ENCODE peak calls at places on chromosomes 12 and 14, in ten cellular contexts. One of them, this sample, is unnamed.

GRCh38 chr12:56469007-56469930 is 891 bp downstream of the SPRYD4 start:
- DNase-seq in nephron progenitor cell: no peak
- DNase-seq in HFFc6: no peak
- DNase-seq in IMR-90: no peak
- DNase-seq in pulmonary artery endothelial cell: no peak
- DNase-seq in pancreas: peak; percentile 55
- DNase-seq in COR-L47: no peak
- DNase-seq in LoVo: peak; percentile 34
- DNase-seq in CD8-positive, alpha-beta T cell: no peak
- DNase-seq in KBM-7: no peak
- DNase-seq in this sample: peak; percentile 54

GRCh38 chr14:49306152-49306751 is 279.9 kb downstream of the RPS29 start:
- DNase-seq in nephron progenitor cell: no peak
- DNase-seq in HFFc6: peak; percentile 17
- DNase-seq in IMR-90: peak; percentile 7
- DNase-seq in pulmonary artery endothelial cell: no peak
- DNase-seq in pancreas: no peak
- DNase-seq in COR-L47: peak; percentile 2
- DNase-seq in LoVo: peak; percentile 18
- DNase-seq in CD8-positive, alpha-beta T cell: no peak
- DNase-seq in KBM-7: peak; percentile 43
- DNase-seq in this sample: no peak

GRCh38 chr14:101823511-101824120 is 62.1 kb downstream of the PPP2R5C start:
- DNase-seq in nephron progenitor cell: no peak
- DNase-seq in HFFc6: no peak
- DNase-seq in IMR-90: no peak
- DNase-seq in pulmonary artery endothelial cell: no peak
- DNase-seq in pancreas: no peak
- DNase-seq in COR-L47: no peak
- DNase-seq in LoVo: no peak
- DNase-seq in CD8-positive, alpha-beta T cell: peak; percentile 78
- DNase-seq in KBM-7: no peak
- DNase-seq in this sample: no peak

GRCh38 chr12:72989458-72989947 is 717.3 kb downstream of the TRHDE start:
- DNase-seq in nephron progenitor cell: no peak
- DNase-seq in HFFc6: no peak
- DNase-seq in IMR-90: no peak
- DNase-seq in pulmonary artery endothelial cell: no peak
- DNase-seq in pancreas: no peak
- DNase-seq in COR-L47: no peak
- DNase-seq in LoVo: no peak
- DNase-seq in CD8-positive, alpha-beta T cell: no peak
- DNase-seq in KBM-7: no peak
- DNase-seq in this sample: no peak

GRCh38 chr12:132346496-132347470 is 17.4 kb upstream of the GALNT9 start:
- DNase-seq in nephron progenitor cell: no peak
- DNase-seq in HFFc6: no peak
- DNase-seq in IMR-90: no peak
- DNase-seq in pulmonary artery endothelial cell: no peak
- DNase-seq in pancreas: no peak
- DNase-seq in COR-L47: no peak
- DNase-seq in LoVo: no peak
- DNase-seq in CD8-positive, alpha-beta T cell: no peak
- DNase-seq in KBM-7: no peak
- DNase-seq in this sample: no peak

GRCh38 chr12:120749256-120749655 is 23.6 kb downstream of the ACADS start:
- DNase-seq in nephron progenitor cell: no peak
- DNase-seq in HFFc6: no peak
- DNase-seq in IMR-90: no peak
- DNase-seq in pulmonary artery endothelial cell: no peak
- DNase-seq in pancreas: no peak
- DNase-seq in COR-L47: no peak
- DNase-seq in LoVo: no peak
- DNase-seq in CD8-positive, alpha-beta T cell: no peak
- DNase-seq in KBM-7: no peak
- DNase-seq in this sample: no peak

GRCh38 chr14:64762044-64763034 is 58.1 kb downstream of the PLEKHG3 start:
- DNase-seq in nephron progenitor cell: peak; percentile 43
- DNase-seq in HFFc6: peak; percentile 68
- DNase-seq in IMR-90: peak; percentile 96
- DNase-seq in pulmonary artery endothelial cell: peak; percentile 56
- DNase-seq in pancreas: peak; percentile 87
- DNase-seq in COR-L47: peak; percentile 96
- DNase-seq in LoVo: peak; percentile 88
- DNase-seq in CD8-positive, alpha-beta T cell: no peak
- DNase-seq in KBM-7: peak; percentile 65
- DNase-seq in this sample: peak; percentile 83

GRCh38 chr12:19550626-19551025 is 111.3 kb downstream of the AEBP2 start:
- DNase-seq in nephron progenitor cell: no peak
- DNase-seq in HFFc6: no peak
- DNase-seq in IMR-90: no peak
- DNase-seq in pulmonary artery endothelial cell: no peak
- DNase-seq in pancreas: no peak
- DNase-seq in COR-L47: no peak
- DNase-seq in LoVo: no peak
- DNase-seq in CD8-positive, alpha-beta T cell: no peak
- DNase-seq in KBM-7: no peak
- DNase-seq in this sample: no peak

GRCh38 chr14:54781936-54782802 is 120.5 kb downstream of the GCH1 start:
- DNase-seq in nephron progenitor cell: no peak
- DNase-seq in HFFc6: no peak
- DNase-seq in IMR-90: no peak
- DNase-seq in pulmonary artery endothelial cell: no peak
- DNase-seq in pancreas: no peak
- DNase-seq in COR-L47: no peak
- DNase-seq in LoVo: no peak
- DNase-seq in CD8-positive, alpha-beta T cell: no peak
- DNase-seq in KBM-7: no peak
- DNase-seq in this sample: peak; percentile 22

GRCh38 chr12:54526800-54527630 is 22.4 kb upstream of the PDE1B start:
- DNase-seq in nephron progenitor cell: peak; percentile 81
- DNase-seq in HFFc6: peak; percentile 17
- DNase-seq in IMR-90: peak; percentile 5
- DNase-seq in pulmonary artery endothelial cell: no peak
- DNase-seq in pancreas: no peak
- DNase-seq in COR-L47: no peak
- DNase-seq in LoVo: no peak
- DNase-seq in CD8-positive, alpha-beta T cell: no peak
- DNase-seq in KBM-7: peak; percentile 73
- DNase-seq in this sample: peak; percentile 86

GRCh38 chr12:82329508-82329907 is 28.7 kb downstream of the CCDC59 start:
- DNase-seq in nephron progenitor cell: no peak
- DNase-seq in HFFc6: no peak
- DNase-seq in IMR-90: no peak
- DNase-seq in pulmonary artery endothelial cell: no peak
- DNase-seq in pancreas: no peak
- DNase-seq in COR-L47: peak; percentile 99
- DNase-seq in LoVo: no peak
- DNase-seq in CD8-positive, alpha-beta T cell: no peak
- DNase-seq in KBM-7: no peak
- DNase-seq in this sample: no peak

GRCh38 chr14:101819251-101819990 is 57.9 kb downstream of the PPP2R5C start:
- DNase-seq in nephron progenitor cell: no peak
- DNase-seq in HFFc6: no peak
- DNase-seq in IMR-90: no peak
- DNase-seq in pulmonary artery endothelial cell: no peak
- DNase-seq in pancreas: no peak
- DNase-seq in COR-L47: no peak
- DNase-seq in LoVo: no peak
- DNase-seq in CD8-positive, alpha-beta T cell: peak; percentile 85
- DNase-seq in KBM-7: no peak
- DNase-seq in this sample: no peak

GRCh38 chr12:131865196-131865875 is 29.1 kb upstream of the ULK1 start:
- DNase-seq in nephron progenitor cell: no peak
- DNase-seq in HFFc6: no peak
- DNase-seq in IMR-90: peak; percentile 30
- DNase-seq in pulmonary artery endothelial cell: no peak
- DNase-seq in pancreas: no peak
- DNase-seq in COR-L47: no peak
- DNase-seq in LoVo: peak; percentile 73
- DNase-seq in CD8-positive, alpha-beta T cell: no peak
- DNase-seq in KBM-7: no peak
- DNase-seq in this sample: peak; percentile 76

GRCh38 chr14:71541973-71542730 is 390.1 kb upstream of the RGS6 start:
- DNase-seq in nephron progenitor cell: no peak
- DNase-seq in HFFc6: no peak
- DNase-seq in IMR-90: no peak
- DNase-seq in pulmonary artery endothelial cell: no peak
- DNase-seq in pancreas: no peak
- DNase-seq in COR-L47: no peak
- DNase-seq in LoVo: no peak
- DNase-seq in CD8-positive, alpha-beta T cell: no peak
- DNase-seq in KBM-7: no peak
- DNase-seq in this sample: no peak

GRCh38 chr14:23302290-23303225 is at the start of gene PPP1R3E:
- DNase-seq in nephron progenitor cell: peak; percentile 78
- DNase-seq in HFFc6: no peak
- DNase-seq in IMR-90: peak; percentile 41
- DNase-seq in pulmonary artery endothelial cell: no peak
- DNase-seq in pancreas: peak; percentile 72
- DNase-seq in COR-L47: peak; percentile 77
- DNase-seq in LoVo: peak; percentile 61
- DNase-seq in CD8-positive, alpha-beta T cell: peak; percentile 90
- DNase-seq in KBM-7: peak; percentile 64
- DNase-seq in this sample: peak; percentile 88

GRCh38 chr12:5260086-5260485 is 171.8 kb upstream of the NTF3 start:
- DNase-seq in nephron progenitor cell: no peak
- DNase-seq in HFFc6: no peak
- DNase-seq in IMR-90: no peak
- DNase-seq in pulmonary artery endothelial cell: no peak
- DNase-seq in pancreas: no peak
- DNase-seq in COR-L47: no peak
- DNase-seq in LoVo: no peak
- DNase-seq in CD8-positive, alpha-beta T cell: no peak
- DNase-seq in KBM-7: no peak
- DNase-seq in this sample: peak; percentile 20

GRCh38 chr12:67710582-67710981 is 62.0 kb downstream of the DYRK2 start:
- DNase-seq in nephron progenitor cell: no peak
- DNase-seq in HFFc6: peak; percentile 44
- DNase-seq in IMR-90: peak; percentile 62
- DNase-seq in pulmonary artery endothelial cell: no peak
- DNase-seq in pancreas: peak; percentile 73
- DNase-seq in COR-L47: no peak
- DNase-seq in LoVo: peak; percentile 98
- DNase-seq in CD8-positive, alpha-beta T cell: no peak
- DNase-seq in KBM-7: peak; percentile 38
- DNase-seq in this sample: peak; percentile 59

GRCh38 chr12:6998708-6999451 is 19.4 kb downstream of the LPCAT3 start:
- DNase-seq in nephron progenitor cell: no peak
- DNase-seq in HFFc6: no peak
- DNase-seq in IMR-90: no peak
- DNase-seq in pulmonary artery endothelial cell: no peak
- DNase-seq in pancreas: peak; percentile 55
- DNase-seq in COR-L47: no peak
- DNase-seq in LoVo: peak; percentile 39
- DNase-seq in CD8-positive, alpha-beta T cell: no peak
- DNase-seq in KBM-7: no peak
- DNase-seq in this sample: no peak

GRCh38 chr12:116459501-116459900 is 99.7 kb upstream of the MAP1LC3B2 start:
- DNase-seq in nephron progenitor cell: no peak
- DNase-seq in HFFc6: no peak
- DNase-seq in IMR-90: no peak
- DNase-seq in pulmonary artery endothelial cell: no peak
- DNase-seq in pancreas: no peak
- DNase-seq in COR-L47: no peak
- DNase-seq in LoVo: no peak
- DNase-seq in CD8-positive, alpha-beta T cell: no peak
- DNase-seq in KBM-7: no peak
- DNase-seq in this sample: no peak

GRCh38 chr12:13299457-13299856 is 102.9 kb downstream of the EMP1 start:
- DNase-seq in nephron progenitor cell: no peak
- DNase-seq in HFFc6: no peak
- DNase-seq in IMR-90: no peak
- DNase-seq in pulmonary artery endothelial cell: no peak
- DNase-seq in pancreas: no peak
- DNase-seq in COR-L47: no peak
- DNase-seq in LoVo: no peak
- DNase-seq in CD8-positive, alpha-beta T cell: no peak
- DNase-seq in KBM-7: no peak
- DNase-seq in this sample: no peak

GRCh38 chr14:94879504-94879903 is 109.6 kb upstream of the GSC start:
- DNase-seq in nephron progenitor cell: no peak
- DNase-seq in HFFc6: no peak
- DNase-seq in IMR-90: no peak
- DNase-seq in pulmonary artery endothelial cell: no peak
- DNase-seq in pancreas: peak; percentile 65
- DNase-seq in COR-L47: no peak
- DNase-seq in LoVo: no peak
- DNase-seq in CD8-positive, alpha-beta T cell: no peak
- DNase-seq in KBM-7: no peak
- DNase-seq in this sample: no peak

GRCh38 chr14:64253672-64254071 is 40.5 kb downstream of the ESR2 start:
- DNase-seq in nephron progenitor cell: no peak
- DNase-seq in HFFc6: peak; percentile 67
- DNase-seq in IMR-90: peak; percentile 92
- DNase-seq in pulmonary artery endothelial cell: peak; percentile 27
- DNase-seq in pancreas: no peak
- DNase-seq in COR-L47: no peak
- DNase-seq in LoVo: no peak
- DNase-seq in CD8-positive, alpha-beta T cell: no peak
- DNase-seq in KBM-7: no peak
- DNase-seq in this sample: no peak

GRCh38 chr12:68279227-68280054 is 26.0 kb upstream of the IL22 start:
- DNase-seq in nephron progenitor cell: no peak
- DNase-seq in HFFc6: no peak
- DNase-seq in IMR-90: peak; percentile 28
- DNase-seq in pulmonary artery endothelial cell: no peak
- DNase-seq in pancreas: no peak
- DNase-seq in COR-L47: no peak
- DNase-seq in LoVo: no peak
- DNase-seq in CD8-positive, alpha-beta T cell: no peak
- DNase-seq in KBM-7: no peak
- DNase-seq in this sample: no peak

GRCh38 chr14:61360796-61361526 is 39.6 kb downstream of the PRKCH start:
- DNase-seq in nephron progenitor cell: no peak
- DNase-seq in HFFc6: no peak
- DNase-seq in IMR-90: no peak
- DNase-seq in pulmonary artery endothelial cell: no peak
- DNase-seq in pancreas: no peak
- DNase-seq in COR-L47: no peak
- DNase-seq in LoVo: no peak
- DNase-seq in CD8-positive, alpha-beta T cell: no peak
- DNase-seq in KBM-7: no peak
- DNase-seq in this sample: peak; percentile 61

GRCh38 chr14:32932921-32933622 is 5.6 kb upstream of the NPAS3 start:
- DNase-seq in nephron progenitor cell: peak; percentile 61
- DNase-seq in HFFc6: no peak
- DNase-seq in IMR-90: no peak
- DNase-seq in pulmonary artery endothelial cell: no peak
- DNase-seq in pancreas: no peak
- DNase-seq in COR-L47: no peak
- DNase-seq in LoVo: no peak
- DNase-seq in CD8-positive, alpha-beta T cell: no peak
- DNase-seq in KBM-7: no peak
- DNase-seq in this sample: peak; percentile 63

GRCh38 chr12:49750027-49750977 is 8.9 kb downstream of the TMBIM6 start:
- DNase-seq in nephron progenitor cell: no peak
- DNase-seq in HFFc6: peak; percentile 53
- DNase-seq in IMR-90: peak; percentile 80
- DNase-seq in pulmonary artery endothelial cell: no peak
- DNase-seq in pancreas: no peak
- DNase-seq in COR-L47: no peak
- DNase-seq in LoVo: peak; percentile 57
- DNase-seq in CD8-positive, alpha-beta T cell: peak; percentile 39
- DNase-seq in KBM-7: peak; percentile 20
- DNase-seq in this sample: no peak

GRCh38 chr12:74393265-74393664 is 144.4 kb upstream of the ATXN7L3B start:
- DNase-seq in nephron progenitor cell: no peak
- DNase-seq in HFFc6: no peak
- DNase-seq in IMR-90: no peak
- DNase-seq in pulmonary artery endothelial cell: no peak
- DNase-seq in pancreas: no peak
- DNase-seq in COR-L47: no peak
- DNase-seq in LoVo: no peak
- DNase-seq in CD8-positive, alpha-beta T cell: no peak
- DNase-seq in KBM-7: no peak
- DNase-seq in this sample: no peak

GRCh38 chr14:74825008-74825407 is 50.9 kb downstream of the PROX2 start:
- DNase-seq in nephron progenitor cell: no peak
- DNase-seq in HFFc6: peak; percentile 44
- DNase-seq in IMR-90: peak; percentile 79
- DNase-seq in pulmonary artery endothelial cell: peak; percentile 29
- DNase-seq in pancreas: no peak
- DNase-seq in COR-L47: no peak
- DNase-seq in LoVo: no peak
- DNase-seq in CD8-positive, alpha-beta T cell: no peak
- DNase-seq in KBM-7: no peak
- DNase-seq in this sample: no peak